ENCODE peak calls at places on chromosomes 4 and X, in five cellular contexts. X is epithelial cell of esophagus, M is sigmoid colon, Y is coronary artery, H is GM06990. S is an unnamed sample.

GRCh38 chr4:154399259-154399974 is 92.2 kb downstream of the DCHS2 start:
- DNase-seq in X (peak; percentile 45), M (no peak), Y (no peak), H (no peak), S (peak; percentile 68)

GRCh38 chrX:3771756-3772155 is 58.3 kb upstream of the PRKX start:
- DNase-seq in X (no peak), M (no peak), Y (no peak), H (no peak), S (no peak)

GRCh38 chr4:154164931-154165839 is 326.4 kb downstream of the DCHS2 start:
- DNase-seq in X (peak; percentile 53), M (no peak), Y (no peak), H (peak; percentile 31), S (peak; percentile 88)

GRCh38 chrX:40581333-40581910 is 652 bp downstream of the ATP6AP2 start:
- DNase-seq in X (peak; percentile 48), M (no peak), Y (no peak), H (no peak), S (peak; percentile 57)

GRCh38 chrX:120299928-120300327 is 11.3 kb downstream of the TMEM255A start:
- DNase-seq in X (peak; percentile 51), M (no peak), Y (no peak), H (no peak), S (no peak)

GRCh38 chr4:169848018-169848417 is 90.3 kb upstream of the HPF1 start:
- DNase-seq in X (no peak), M (no peak), Y (no peak), H (no peak), S (no peak)

GRCh38 chr4:38670061-38670894 is 6.3 kb downstream of the KLF3 start:
- DNase-seq in X (no peak), M (no peak), Y (no peak), H (no peak), S (no peak)

GRCh38 chrX:47814853-47815252 is 21.8 kb upstream of the ZNF81 start:
- DNase-seq in X (no peak), M (no peak), Y (no peak), H (no peak), S (peak; percentile 46)

GRCh38 chr4:186557061-186557460 is 1.7 kb upstream of the MTNR1A start:
- DNase-seq in X (no peak), M (no peak), Y (no peak), H (no peak), S (no peak)

GRCh38 chrX:137574784-137575298 is 8.9 kb downstream of the ZIC3 start:
- DNase-seq in X (no peak), M (no peak), Y (no peak), H (no peak), S (no peak)
- H3K4me3 ChIP-seq in X (no peak overlapping the region), M (no peak overlapping the region), Y (peak overlapping the region; percentile 28), H (no peak overlapping the region), S (peak overlapping the region; percentile 49)

GRCh38 chrX:99857455-99857854 is 552.6 kb downstream of the PCDH19 start:
- DNase-seq in X (no peak), M (no peak), Y (no peak), H (no peak), S (no peak)
- TF ChIP-seq CTCF in X (no peak), M (no peak), Y (no peak), H (peak; percentile 15), S (no peak)

GRCh38 chr4:77819409-77819835 is 254 bp upstream of the CNOT6L start:
- DNase-seq in X (peak; percentile 34), M (no peak), Y (peak; percentile 81), H (no peak), S (peak; percentile 17)

GRCh38 chr4:77819836-77820679 is 890 bp upstream of the CNOT6L start:
- DNase-seq in X (peak; percentile 93), M (peak; percentile 94), Y (peak; percentile 90), H (peak; percentile 92), S (peak; percentile 89)

GRCh38 chr4:77818667-77819408 is at the start of gene CNOT6L:
- DNase-seq in X (peak; percentile 85), M (peak; percentile 87), Y (peak; percentile 82), H (peak; percentile 83), S (peak; percentile 84)

GRCh38 chr4:77821775-77822174 is 2.6 kb upstream of the CNOT6L start:
- DNase-seq in X (no peak), M (no peak), Y (no peak), H (no peak), S (no peak)

GRCh38 chr4:77820836-77821561 is 1.8 kb upstream of the CNOT6L start:
- DNase-seq in X (peak; percentile 67), M (no peak), Y (no peak), H (no peak), S (peak; percentile 13)
- H3K4me3 ChIP-seq in X (peak overlapping the region; percentile 83), M (peak overlapping the region; percentile 98), Y (peak overlapping the region; percentile 96), H (peak overlapping the region; percentile 97), S (peak overlapping the region; percentile 90)

GRCh38 chr4:172018358-172018757 is 205.2 kb downstream of the GALNTL6 start:
- DNase-seq in X (peak; percentile 55), M (no peak), Y (no peak), H (no peak), S (no peak)
- TF ChIP-seq CTCF in X (no peak), M (no peak), Y (no peak), H (no peak), S (no peak)

DNA sequence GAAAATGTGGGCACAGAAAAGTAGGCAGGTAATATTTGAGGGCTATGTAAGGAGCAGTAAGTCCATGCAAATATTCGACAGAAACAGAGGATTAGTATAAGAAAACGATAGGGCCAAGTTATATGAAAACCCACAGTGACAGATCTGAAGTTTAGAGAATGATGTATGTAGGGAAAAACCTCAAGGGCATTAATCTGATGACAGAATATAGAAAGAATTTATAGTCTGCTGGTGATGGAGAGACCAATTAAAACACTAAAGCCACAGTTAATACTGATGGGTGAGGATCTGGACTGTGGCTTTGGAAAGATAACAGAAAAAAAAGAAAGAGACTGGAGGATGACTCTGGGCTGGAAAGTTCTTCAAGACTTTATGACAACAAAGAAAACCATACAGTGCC is 169.7 kb downstream of the PALLD start:
- DNase-seq in X (peak; percentile 28), M (no peak), Y (no peak), H (no peak), S (peak; percentile 50)
- H3K4me3 ChIP-seq in X (no peak overlapping the region), M (no peak overlapping the region), Y (no peak overlapping the region), H (no peak overlapping the region), S (no peak overlapping the region)

GRCh38 chr4:92253986-92254671 is 49.6 kb upstream of the GRID2 start:
- DNase-seq in X (no peak), M (no peak), Y (no peak), H (no peak), S (no peak)
- TF ChIP-seq CTCF in X (no peak), M (no peak), Y (no peak), H (no peak), S (no peak)

GRCh38 chr4:183659919-183660318 is 826 bp downstream of the TRAPPC11 start:
- DNase-seq in X (peak; percentile 15), M (no peak), Y (no peak), H (no peak), S (peak; percentile 10)

GRCh38 chr4:183658362-183659028 is 490 bp downstream of the RWDD4 start:
- DNase-seq in X (peak; percentile 29), M (peak; percentile 67), Y (peak; percentile 78), H (peak; percentile 53), S (peak; percentile 22)

GRCh38 chr4:183657564-183657963 is 1.4 kb downstream of the RWDD4 start:
- DNase-seq in X (no peak), M (no peak), Y (no peak), H (no peak), S (peak; percentile 21)

DNA sequence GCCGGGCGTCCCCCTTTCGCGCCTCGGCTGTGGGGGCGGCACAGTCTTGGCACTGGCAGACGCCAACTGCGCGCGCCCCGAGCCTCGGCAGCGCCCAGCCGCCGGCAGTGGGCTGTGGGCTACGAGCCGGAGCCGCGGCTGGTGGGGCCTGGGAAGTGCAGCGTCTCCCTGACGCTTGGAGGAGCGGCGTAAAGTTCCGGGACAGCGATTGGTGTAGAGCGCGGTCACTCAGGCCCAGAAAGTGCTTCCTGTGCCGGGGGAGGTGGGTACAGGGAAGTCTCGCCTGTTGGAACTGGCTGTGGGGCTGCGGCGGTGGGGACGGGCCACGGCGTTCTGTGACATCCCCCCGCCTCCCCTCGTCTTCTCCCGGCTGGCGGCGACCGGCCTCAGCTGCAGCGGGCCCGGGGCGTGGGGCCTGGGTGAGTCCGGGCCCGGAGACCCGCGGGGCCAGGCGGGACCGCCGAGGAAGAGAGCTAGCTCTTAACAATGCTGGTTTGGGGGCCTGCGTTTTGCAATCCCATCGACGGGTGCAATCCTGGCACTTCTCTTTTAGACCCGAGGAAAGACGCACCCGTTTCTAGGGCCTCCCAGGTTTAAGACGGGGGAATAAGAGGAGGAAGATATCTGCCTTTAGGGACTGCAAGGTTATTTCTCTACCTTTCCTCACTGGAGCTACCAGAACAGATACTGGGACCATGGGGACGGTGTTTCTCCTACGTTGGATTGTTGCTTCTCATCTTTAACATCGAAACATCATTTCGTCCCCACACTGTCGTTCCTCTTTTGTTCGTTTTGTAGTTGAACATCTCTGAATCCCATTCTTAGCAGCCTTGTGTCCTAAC is at the start of the genes RWDD4 and TRAPPC11:
- DNase-seq in X (peak; percentile 99), M (peak; percentile 99), Y (peak; percentile 99), H (peak; percentile 93), S (peak; percentile 99)
- H3K4me3 ChIP-seq in X (peak within 1 kb of the TSS; percentile 81), M (peak within 1 kb of the TSS; percentile 95), Y (peak within 1 kb of the TSS; percentile 78), H (peak within 1 kb of the TSS; percentile 76), S (peak within 1 kb of the TSS; percentile 82)

GRCh38 chrX:154028502-154029184 is 8.9 kb upstream of the IRAK1 start:
- DNase-seq in X (no peak), M (no peak), Y (no peak), H (no peak), S (no peak)

GRCh38 chrX:154027003-154027402 is 7.3 kb upstream of the IRAK1 start:
- DNase-seq in X (no peak), M (no peak), Y (no peak), H (no peak), S (no peak)

GRCh38 chrX:154030715-154031305 is 11.1 kb upstream of the IRAK1 start:
- DNase-seq in X (no peak), M (no peak), Y (no peak), H (no peak), S (no peak)

GRCh38 chrX:154030266-154030665 is 10.6 kb upstream of the IRAK1 start:
- DNase-seq in X (no peak), M (no peak), Y (no peak), H (no peak), S (no peak)

GRCh38 chrX:154029439-154029838 is 9.7 kb upstream of the IRAK1 start:
- DNase-seq in X (no peak), M (no peak), Y (no peak), H (no peak), S (no peak)
- TF ChIP-seq CTCF in X (no peak), M (no peak), Y (no peak), H (no peak), S (no peak)

GRCh38 chr4:40526741-40527140 is 102.9 kb downstream of the RBM47 start:
- DNase-seq in X (no peak), M (no peak), Y (no peak), H (no peak), S (no peak)
- H3K4me3 ChIP-seq in X (no peak overlapping the region), M (no peak overlapping the region), Y (no peak overlapping the region), H (no peak overlapping the region), S (no peak overlapping the region)

S was measured in choroid plexus epithelial cell.